ENCODE peak calls at places on chromosomes 16 and 17, in five cellular contexts. I is PC-3; S is naive thymus-derived CD4-positive, alpha-beta T cell; P is transverse colon; C is keratinocyte. X is an unnamed sample. For H3K4me1 and H3K9me3, the result is how much of the 10 kb centered on the place peaks cover.

GRCh38 chr16:24988593-24989338 is 26.4 kb downstream of the ARHGAP17 start:
- DNase-seq in S (no peak), P (peak), I (peak), C (no peak), X (peak)

GRCh38 chr17:1223662-1224061 is 43.9 kb upstream of the ABR start:
- DNase-seq in P (no peak), I (no peak), C (no peak), S (no peak), X (no peak)

GRCh38 chr17:44987194-44987882 is 19.2 kb upstream of the C1QL1 start:
- DNase-seq in I (no peak), S (no peak), C (no peak), P (no peak), X (no peak)

GRCh38 chr16:56626685-56627084 is 1.1 kb downstream of the MT1E start:
- DNase-seq in P (no peak), C (no peak), S (no peak), I (no peak), X (no peak)

GRCh38 chr17:14701901-14702300 is 401.0 kb downstream of the HS3ST3B1 start:
- DNase-seq in I (no peak), P (no peak), S (no peak), C (no peak), X (no peak)

GRCh38 chr16:50303605-50304466 is 37.5 kb downstream of the ADCY7 start:
- DNase-seq in C (no peak), P (no peak), I (no peak), S (no peak), X (no peak)

GRCh38 chr16:65601781-65602180 is 479.9 kb upstream of the CDH11 start:
- DNase-seq in C (no peak), P (no peak), I (no peak), S (no peak), X (no peak)

GRCh38 chr16:82460761-82461160 is 166.0 kb upstream of the CDH13 start:
- DNase-seq in C (no peak), P (no peak), I (no peak), S (no peak), X (no peak)

GRCh38 chr16:68529608-68529930 is 9.5 kb upstream of the ZFP90 start:
- DNase-seq in S (no peak), C (no peak), P (no peak), I (no peak), X (no peak)

GRCh38 chr17:82863941-82864720 is 24.3 kb upstream of the ZNF750 start:
- DNase-seq in I (peak), C (no peak), P (peak), S (peak), X (peak)

GRCh38 chr17:17001076-17001777 is 29.3 kb upstream of the TNFRSF13B start:
- DNase-seq in C (no peak), S (no peak), P (no peak), I (no peak), X (no peak)

GRCh38 chr17:57401556-57402488 is 145.5 kb downstream of the MSI2 start:
- DNase-seq in S (no peak), P (no peak), C (no peak), I (no peak), X (no peak)

GRCh38 chr16:48432136-48432535 is 46.9 kb upstream of the SIAH1 start:
- DNase-seq in I (no peak), P (peak), C (no peak), S (no peak), X (peak)

GRCh38 chr17:65785109-65785508 is 223.7 kb upstream of the AXIN2 start:
- DNase-seq in S (no peak), C (peak), P (no peak), I (peak), X (peak)

GRCh38 chr17:35449371-35449931 is 885 bp upstream of the SLFN13 start:
- DNase-seq in C (no peak), P (peak), S (no peak), I (no peak), X (no peak)

GRCh38 chr17:1792495-1793446 is 30.9 kb downstream of the SERPINF1 start:
- DNase-seq in C (no peak), P (no peak), I (no peak), S (no peak), X (peak)

GRCh38 chr17:75096082-75096625 is 8.4 kb downstream of the SLC16A5 start:
- DNase-seq in C (peak), P (peak), I (peak), S (no peak), X (peak)

GRCh38 chr17:82243648-82244412 is 15.0 kb downstream of the SLC16A3 start:
- DNase-seq in P (no peak), I (peak), C (no peak), S (no peak), X (no peak)

GRCh38 chr17:59756236-59756818 is 48.9 kb downstream of the VMP1 start:
- DNase-seq in I (peak), C (no peak), P (no peak), S (no peak), X (no peak)

GRCh38 chr17:81412490-81413093 is 17.3 kb downstream of the BAHCC1 start:
- DNase-seq in P (no peak), S (peak), C (no peak), I (no peak), X (no peak)

GRCh38 chr16:63907251-63907650 is 1214.6 kb downstream of the CDH11 start:
- DNase-seq in I (no peak), S (no peak), C (no peak), P (no peak), X (no peak)

GRCh38 chr16:1707193-1707790 is 1.3 kb downstream of the MAPK8IP3 start:
- DNase-seq in C (no peak), I (peak), S (no peak), P (no peak), X (peak)

GRCh38 chr16:10181196-10182162 is 749 bp downstream of the GRIN2A start:
- DNase-seq in C (peak), P (peak), S (no peak), I (peak), X (peak)

GRCh38 chr17:20999044-20999573 is 43.7 kb downstream of the USP22 start:
- DNase-seq in I (no peak), S (no peak), C (no peak), P (no peak), X (no peak)

GRCh38 chr17:13531701-13532100 is 70.0 kb downstream of the HS3ST3A1 start:
- DNase-seq in P (no peak), C (no peak), I (no peak), S (no peak), X (no peak)

GRCh38 chr16:3652373-3653037 is 2.0 kb upstream of the DNASE1 start:
- DNase-seq in P (peak), S (no peak), C (no peak), I (no peak), X (no peak)

GRCh38 chr17:27241346-27241946 is 52.5 kb upstream of the WSB1 start:
- DNase-seq in P (peak), S (no peak), I (peak), C (peak), X (no peak)

GRCh38 chr17:47729486-47729885 is 3.5 kb upstream of the TBX21 start:
- DNase-seq in P (no peak), S (no peak), I (no peak), C (no peak), X (no peak)

GRCh38 chr16:68496689-68497088 is 42.4 kb upstream of the ZFP90 start:
- DNase-seq in C (no peak), I (no peak), P (no peak), S (no peak), X (no peak)

GRCh38 chr17:41103896-41104295 is 1.3 kb upstream of the KRTAP4-9 start:
- DNase-seq in C (no peak), S (no peak), P (no peak), I (peak), X (no peak)
- H3K27ac ChIP-seq in C (peak), S (no peak), P (no peak), I (peak), X (no peak)

DNA sequence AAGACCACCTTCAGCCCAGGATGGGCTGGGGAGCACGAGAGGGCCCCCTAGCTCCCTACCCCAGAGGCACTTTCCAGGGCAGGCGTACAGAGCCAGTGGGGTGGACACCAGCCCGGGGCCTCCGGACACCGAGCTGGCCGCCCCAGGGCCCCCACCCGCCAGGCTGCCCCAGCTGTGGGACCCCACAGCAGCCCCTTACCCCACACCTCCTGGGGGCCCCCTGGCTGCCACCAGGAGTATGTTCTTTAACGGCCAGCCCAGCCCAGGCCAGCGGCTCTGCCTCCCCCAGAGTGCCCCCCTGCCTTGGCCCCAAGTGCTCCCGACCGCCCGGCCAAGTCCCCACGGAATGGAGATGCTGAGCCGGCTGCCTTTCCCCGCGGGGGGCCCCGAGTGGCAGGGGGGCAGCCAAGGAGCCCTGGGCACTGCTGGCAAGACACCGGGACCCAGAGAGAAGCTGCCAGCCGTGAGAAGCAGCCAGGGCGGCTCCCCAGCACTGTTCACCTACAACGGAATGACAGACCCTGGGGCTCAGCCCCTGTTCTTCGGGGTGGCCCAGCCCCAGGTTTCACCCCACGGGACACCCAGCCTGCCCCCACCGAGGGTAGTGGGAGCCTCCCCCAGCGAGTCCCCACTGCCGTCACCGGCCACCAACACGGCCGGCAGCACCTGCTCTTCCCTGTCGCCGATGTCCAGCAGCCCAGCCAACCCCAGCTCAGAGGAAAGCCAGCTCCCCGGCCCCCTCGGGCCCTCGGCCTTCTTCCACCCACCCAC is 24.3 kb upstream of the ZFPM1 start:
- DNase-seq in I (no peak), P (no peak), C (no peak), S (no peak), X (no peak)
- H3K4me1 ChIP-seq in I (under half), P (under half), C (under half), S (under half), X (under half)

DNA sequence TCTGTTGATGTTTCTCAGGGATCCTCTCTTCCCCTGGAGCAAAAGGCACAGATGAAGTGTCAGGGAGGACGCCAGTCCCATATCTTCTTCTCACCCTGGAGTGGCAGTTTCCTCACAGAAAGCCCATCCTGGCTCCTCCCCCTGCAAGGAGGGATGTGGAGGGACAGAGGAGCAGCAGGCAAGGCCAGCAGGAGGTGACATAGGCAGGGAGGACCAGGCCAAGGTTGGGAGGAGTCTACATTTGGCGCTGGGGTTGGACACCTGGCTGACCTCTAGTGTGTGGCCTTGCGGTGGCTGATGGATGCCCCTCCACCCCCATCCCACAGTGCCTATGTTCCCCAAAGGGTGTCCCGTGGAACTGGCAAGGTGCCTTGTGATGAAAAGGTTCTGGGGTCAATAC is 125.4 kb downstream of the SEC14L1 start:
- DNase-seq in P (no peak), C (no peak), S (no peak), I (no peak), X (no peak)
- H3K9me3 ChIP-seq in P (under half), C (under half), S (under half), I (under half), X (under half)

GRCh38 chr17:49315551-49315951 is 46.5 kb downstream of the ZNF652 start:
- DNase-seq in P (peak), I (peak), S (peak), C (peak), X (peak)

GRCh38 chr17:49315974-49316570 is 46.0 kb downstream of the ZNF652 start:
- DNase-seq in I (peak), S (no peak), P (no peak), C (no peak), X (no peak)

GRCh38 chr17:49318438-49318965 is 43.5 kb downstream of the ZNF652 start:
- DNase-seq in I (no peak), C (no peak), P (no peak), S (no peak), X (no peak)

GRCh38 chr17:49312722-49313121 is 49.3 kb downstream of the ZNF652 start:
- DNase-seq in C (no peak), I (no peak), P (no peak), S (no peak), X (no peak)

GRCh38 chr17:49316889-49317288 is 45.2 kb downstream of the ZNF652 start:
- DNase-seq in S (no peak), P (no peak), I (no peak), C (no peak), X (no peak)
- H3K27ac ChIP-seq in S (no peak), P (no peak), I (no peak), C (no peak), X (no peak)

GRCh38 chr16:89313583-89313982 is 96.1 kb downstream of the ZNF778 start:
- DNase-seq in P (no peak), I (no peak), C (no peak), S (no peak), X (no peak)
- H3K4me1 ChIP-seq in P (half or more), I (under half), C (half or more), S (half or more), X (under half)

DNA sequence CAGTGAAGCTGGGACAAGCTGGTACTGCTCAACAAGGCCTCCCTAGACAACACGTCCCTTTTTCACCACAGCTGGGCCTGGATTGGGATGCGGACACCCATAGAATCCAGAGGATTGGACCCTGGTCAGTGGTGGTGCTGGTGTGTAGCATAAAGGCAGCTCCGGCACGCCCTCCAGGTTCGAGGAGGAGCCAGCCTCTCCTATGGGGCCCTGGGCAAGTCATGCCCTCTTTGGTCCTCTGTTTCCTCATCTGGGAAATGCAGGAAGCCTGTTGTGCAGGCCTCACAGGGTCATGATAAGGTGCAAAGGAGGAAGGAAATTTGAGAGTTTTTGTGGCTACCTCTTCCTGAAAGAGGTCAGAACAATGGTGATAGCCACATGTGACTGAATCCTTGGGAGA is 1741.7 kb downstream of the TP53TG3F start:
- DNase-seq in S (no peak), P (no peak), C (no peak), I (no peak), X (no peak)
- H3K9me3 ChIP-seq in S (under half), P (under half), C (under half), I (under half), X (under half)

GRCh38 chr17:68733241-68734176 is 132.3 kb upstream of the FAM20A start:
- DNase-seq in C (no peak), S (no peak), P (no peak), I (no peak), X (peak)
- H3K27ac ChIP-seq in C (no peak), S (no peak), P (no peak), I (no peak), X (no peak)

GRCh38 chr16:87065781-87066694 is 251.2 kb downstream of the C16orf95 start:
- DNase-seq in I (no peak), S (no peak), P (no peak), C (no peak), X (no peak)

GRCh38 chr16:87068751-87069150 is 248.4 kb downstream of the C16orf95 start:
- DNase-seq in P (no peak), S (no peak), C (no peak), I (no peak), X (no peak)

GRCh38 chr16:87066695-87067556 is 250.3 kb downstream of the C16orf95 start:
- DNase-seq in I (no peak), P (no peak), S (no peak), C (no peak), X (no peak)

GRCh38 chr16:87068316-87068715 is 248.9 kb downstream of the C16orf95 start:
- DNase-seq in S (no peak), I (no peak), C (no peak), P (no peak), X (no peak)

GRCh38 chr16:87067890-87068289 is 249.3 kb downstream of the C16orf95 start:
- DNase-seq in C (no peak), P (no peak), S (no peak), I (no peak), X (no peak)
- H3K4me1 ChIP-seq in C (under half), P (under half), S (under half), I (under half), X (under half)

X was measured in small intestine.